ENCODE peak calls at places on chromosomes 12 and 14, in eight cellular contexts. Z is NCI-H345; X is bronchial epithelial cell; D is stimulated activated naive CD8-positive, alpha-beta T cell treated with anti-CD3 and anti-CD28 coated beads, Interleukin-15, amount 100 ng/mL, for 72 hours; T is H54; C is activated CD4-positive, alpha-beta T cell treated with anti-CD3 and anti-CD28 coated beads, Interleukin-2, amount 50 U/mL, for 48 hours; K is skeletal muscle cell; Q is mesothelial cell of epicardium. R is an unnamed sample.

GRCh38 chr14:20469890-20470858 is 968 bp downstream of the PNP start:
- DNase-seq in Z (peak), X (peak), D (peak), T (no peak), C (peak), K (no peak), Q (no peak), R (peak)

GRCh38 chr14:24277606-24278321 is 6.4 kb upstream of the RABGGTA start:
- DNase-seq in Z (no peak), X (no peak), D (no peak), T (no peak), C (peak), K (no peak), Q (no peak), R (no peak)

GRCh38 chr14:90093942-90094595 is 32.3 kb downstream of the KCNK13 start:
- DNase-seq in Z (peak), X (no peak), D (no peak), T (no peak), C (no peak), K (no peak), Q (no peak), R (no peak)

GRCh38 chr14:105281354-105282097 is 19.3 kb downstream of the BRF1 start:
- DNase-seq in Z (no peak), X (peak), D (no peak), T (no peak), C (no peak), K (peak), Q (no peak), R (no peak)

GRCh38 chr14:21019377-21019776 is 5.5 kb downstream of the NDRG2 start:
- DNase-seq in Z (no peak), X (no peak), D (no peak), T (no peak), C (no peak), K (no peak), Q (no peak), R (no peak)

GRCh38 chr12:92726865-92727264 is 24.1 kb downstream of the PLEKHG7 start:
- DNase-seq in Z (no peak), X (no peak), D (no peak), T (no peak), C (no peak), K (no peak), Q (no peak), R (no peak)

GRCh38 chr14:21192447-21192822 is 36.6 kb upstream of the OR5AU1 start:
- DNase-seq in Z (no peak), X (no peak), D (no peak), T (no peak), C (no peak), K (no peak), Q (no peak), R (no peak)

GRCh38 chr12:12266873-12267634 is at the start of gene LRP6:
- DNase-seq in Z (peak), X (peak), D (peak), T (peak), C (peak), K (peak), Q (peak), R (peak)

GRCh38 chr12:109053382-109054123 is 1.2 kb downstream of the USP30 start:
- DNase-seq in Z (no peak), X (no peak), D (peak), T (no peak), C (peak), K (no peak), Q (no peak), R (no peak)

GRCh38 chr14:104250175-104250574 is 111.8 kb downstream of the KIF26A start:
- DNase-seq in Z (no peak), X (no peak), D (no peak), T (no peak), C (no peak), K (no peak), Q (no peak), R (peak)

GRCh38 chr14:76770521-76771431 is 9.5 kb downstream of the VASH1 start:
- DNase-seq in Z (no peak), X (no peak), D (peak), T (no peak), C (no peak), K (no peak), Q (no peak), R (peak)

GRCh38 chr14:76208340-76208739 is 56.6 kb downstream of the GPATCH2L start:
- DNase-seq in Z (no peak), X (no peak), D (no peak), T (no peak), C (no peak), K (no peak), Q (no peak), R (no peak)

GRCh38 chr12:125289965-125290364 is 224.7 kb downstream of the AACS start:
- DNase-seq in Z (no peak), X (no peak), D (no peak), T (no peak), C (no peak), K (no peak), Q (no peak), R (no peak)

GRCh38 chr12:57524814-57525614 is 2.4 kb downstream of the MBD6 start:
- DNase-seq in Z (no peak), X (no peak), D (no peak), T (no peak), C (no peak), K (no peak), Q (no peak), R (no peak)

GRCh38 chr14:43003845-43004244 is 1397.2 kb downstream of the LRFN5 start:
- DNase-seq in Z (no peak), X (no peak), D (no peak), T (no peak), C (no peak), K (no peak), Q (no peak), R (no peak)

GRCh38 chr14:78950654-78951053 is 780.5 kb downstream of the NRXN3 start:
- DNase-seq in Z (no peak), X (peak), D (no peak), T (no peak), C (no peak), K (peak), Q (no peak), R (no peak)

GRCh38 chr12:66393890-66394289 is 91.6 kb downstream of the HELB start:
- DNase-seq in Z (no peak), X (no peak), D (no peak), T (no peak), C (no peak), K (no peak), Q (no peak), R (no peak)

GRCh38 chr12:102883204-102883799 is 33.7 kb downstream of the PAH start:
- DNase-seq in Z (peak), X (peak), D (peak), T (peak), C (peak), K (no peak), Q (peak), R (peak)

GRCh38 chr14:56027916-56028637 is 90.1 kb upstream of the PELI2 start:
- DNase-seq in Z (peak), X (no peak), D (no peak), T (no peak), C (no peak), K (no peak), Q (no peak), R (no peak)

GRCh38 chr12:106006940-106007339 is 131.8 kb downstream of the NUAK1 start:
- DNase-seq in Z (no peak), X (no peak), D (no peak), T (no peak), C (no peak), K (no peak), Q (no peak), R (no peak)

GRCh38 chr12:68368332-68368731 is 36.2 kb upstream of the MDM1 start:
- DNase-seq in Z (no peak), X (no peak), D (no peak), T (no peak), C (no peak), K (peak), Q (no peak), R (no peak)

R was measured in right atrium auricular region.